ENCODE peak calls at places on chromosome 21, in four cellular contexts. L is ovary, S is Caco-2, K is choroid plexus epithelial cell. Z is an unnamed sample.
A peak's percentile ranks its signal among the peaks of the same experiment; 100 is the strongest.

GRCh38 chr21:44894687-44895302 is 21.3 kb upstream of the PTTG1IP start:
- DNase-seq in L (no peak), S (no peak), K (no peak), Z (no peak)

GRCh38 chr21:30710499-30710898 is 8.1 kb downstream of the KRTAP21-3 start:
- DNase-seq in L (no peak), S (no peak), K (no peak), Z (no peak)

GRCh38 chr21:44503901-44504399 is 36.0 kb downstream of the KRTAP10-1 start:
- DNase-seq in L (no peak), S (no peak), K (no peak), Z (no peak)

GRCh38 chr21:46322351-46323226 is 1.1 kb downstream of the C21orf58 start:
- DNase-seq in L (no peak), S (no peak), K (peak; percentile 51), Z (peak; percentile 76)

GRCh38 chr21:43926196-43926595 is 61.2 kb downstream of the AGPAT3 start:
- DNase-seq in L (no peak), S (no peak), K (no peak), Z (no peak)

GRCh38 chr21:29271927-29272333 is 26.8 kb upstream of the BACH1 start:
- DNase-seq in L (no peak), S (peak; percentile 90), K (no peak), Z (peak; percentile 23)

GRCh38 chr21:43864806-43865470 is at the start of gene AGPAT3:
- DNase-seq in L (peak; percentile 56), S (no peak), K (no peak), Z (no peak)

GRCh38 chr21:28516996-28517592 is 475.6 kb downstream of the LTN1 start:
- DNase-seq in L (peak; percentile 22), S (peak; percentile 78), K (peak; percentile 58), Z (peak; percentile 24)

GRCh38 chr21:31665397-31665796 is 5.9 kb downstream of the SOD1 start:
- DNase-seq in L (no peak), S (no peak), K (peak; percentile 73), Z (peak; percentile 27)

GRCh38 chr21:45972716-45973474 is 8.7 kb upstream of the COL6A1 start:
- DNase-seq in L (peak; percentile 95), S (peak; percentile 33), K (peak; percentile 90), Z (peak; percentile 90)

GRCh38 chr21:39006653-39007417 is 176.4 kb downstream of the PSMG1 start:
- DNase-seq in L (peak; percentile 76), S (no peak), K (peak; percentile 54), Z (no peak)

GRCh38 chr21:44354001-44354405 is 582 bp downstream of the TRPM2 start:
- DNase-seq in L (no peak), S (no peak), K (no peak), Z (no peak)

GRCh38 chr21:25985990-25986389 is 184.6 kb downstream of the APP start:
- DNase-seq in L (no peak), S (no peak), K (no peak), Z (no peak)

GRCh38 chr21:34885125-34885524 is 164.0 kb downstream of the RUNX1 start:
- DNase-seq in L (no peak), S (no peak), K (no peak), Z (peak; percentile 45)

GRCh38 chr21:19541612-19542011 is 1138.0 kb upstream of the TMPRSS15 start:
- DNase-seq in L (no peak), S (no peak), K (no peak), Z (no peak)

GRCh38 chr21:46128983-46129571 is 26.3 kb downstream of the FTCD start:
- DNase-seq in L (peak; percentile 47), S (no peak), K (no peak), Z (no peak)

GRCh38 chr21:29002442-29003144 is 9.9 kb upstream of the LTN1 start:
- DNase-seq in L (peak; percentile 95), S (peak; percentile 96), K (peak; percentile 99), Z (peak; percentile 98)

GRCh38 chr21:31772674-31773555 is 41.0 kb upstream of the SCAF4 start:
- DNase-seq in L (no peak), S (no peak), K (no peak), Z (no peak)

GRCh38 chr21:45555557-45556301 is 13.5 kb upstream of the SLC19A1 start:
- DNase-seq in L (peak; percentile 88), S (peak; percentile 93), K (peak; percentile 83), Z (peak; percentile 64)

GRCh38 chr21:43815107-43815742 is 25.8 kb downstream of the RRP1 start:
- DNase-seq in L (no peak), S (no peak), K (no peak), Z (no peak)

GRCh38 chr21:39852726-39853510 is 14.3 kb upstream of the PCP4 start:
- DNase-seq in L (no peak), S (no peak), K (no peak), Z (no peak)

GRCh38 chr21:45909238-45909785 is 72.3 kb upstream of the COL6A1 start:
- DNase-seq in L (no peak), S (no peak), K (no peak), Z (no peak)

GRCh38 chr21:45639206-45640000 is 4.1 kb upstream of the PCBP3 start:
- DNase-seq in L (no peak), S (no peak), K (no peak), Z (peak; percentile 46)

GRCh38 chr21:25582888-25583287 is 24.4 kb downstream of the MRPL39 start:
- DNase-seq in L (no peak), S (no peak), K (no peak), Z (no peak)

GRCh38 chr21:27700974-27701614 is 734.2 kb upstream of the ADAMTS5 start:
- DNase-seq in L (peak; percentile 92), S (peak; percentile 72), K (peak; percentile 92), Z (peak; percentile 78)

GRCh38 chr21:41562101-41563000 is 54.4 kb upstream of the TMPRSS2 start:
- DNase-seq in L (no peak), S (no peak), K (no peak), Z (peak; percentile 30)

GRCh38 chr21:41800425-41801186 is 33.8 kb upstream of the RIPK4 start:
- DNase-seq in L (no peak), S (no peak), K (no peak), Z (no peak)

GRCh38 chr21:28587748-28588147 is 404.9 kb downstream of the LTN1 start:
- DNase-seq in L (no peak), S (no peak), K (no peak), Z (peak; percentile 83)

GRCh38 chr21:42093991-42094417 is 22.9 kb downstream of the UMODL1 start:
- DNase-seq in L (no peak), S (no peak), K (peak; percentile 90), Z (peak; percentile 87)

GRCh38 chr21:37383066-37383465 is 16.5 kb downstream of the DYRK1A start:
- DNase-seq in L (no peak), S (no peak), K (peak; percentile 28), Z (no peak)

GRCh38 chr21:37378700-37379139 is 12.1 kb downstream of the DYRK1A start:
- DNase-seq in L (no peak), S (no peak), K (no peak), Z (no peak)

GRCh38 chr21:37381883-37382585 is 15.5 kb downstream of the DYRK1A start:
- DNase-seq in L (no peak), S (no peak), K (no peak), Z (no peak)

GRCh38 chr21:37383784-37384311 is 17.3 kb downstream of the DYRK1A start:
- DNase-seq in L (no peak), S (no peak), K (no peak), Z (no peak)

GRCh38 chr21:37380349-37381323 is 14.1 kb downstream of the DYRK1A start:
- DNase-seq in L (no peak), S (no peak), K (no peak), Z (no peak)
- H3K4me3 ChIP-seq in L (no peak overlapping the region), S (no peak overlapping the region), K (no peak overlapping the region), Z (no peak overlapping the region)

DNA sequence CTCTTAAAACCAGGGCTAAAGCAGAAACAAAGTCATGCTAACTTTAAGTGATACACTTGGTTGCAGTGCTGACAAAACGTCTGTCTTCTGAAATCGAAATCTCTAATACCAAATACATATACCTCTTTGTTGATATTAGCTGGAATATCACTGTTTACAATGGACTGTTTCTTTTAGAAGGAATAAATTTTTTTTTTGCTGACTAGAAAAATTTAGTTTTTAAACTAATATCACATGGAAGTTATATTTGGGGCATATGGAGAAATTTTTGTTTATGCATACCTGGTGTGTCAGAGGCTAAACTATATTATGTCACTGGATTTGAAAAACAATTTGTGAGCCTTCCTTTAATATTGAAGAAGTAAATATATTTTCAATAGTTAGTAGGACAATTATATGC is 39.1 kb downstream of the USP25 start:
- DNase-seq in L (no peak), S (no peak), K (no peak), Z (no peak)
- TF ChIP-seq CTCF in L (no peak), S (no peak), K (no peak), Z (no peak)

DNA sequence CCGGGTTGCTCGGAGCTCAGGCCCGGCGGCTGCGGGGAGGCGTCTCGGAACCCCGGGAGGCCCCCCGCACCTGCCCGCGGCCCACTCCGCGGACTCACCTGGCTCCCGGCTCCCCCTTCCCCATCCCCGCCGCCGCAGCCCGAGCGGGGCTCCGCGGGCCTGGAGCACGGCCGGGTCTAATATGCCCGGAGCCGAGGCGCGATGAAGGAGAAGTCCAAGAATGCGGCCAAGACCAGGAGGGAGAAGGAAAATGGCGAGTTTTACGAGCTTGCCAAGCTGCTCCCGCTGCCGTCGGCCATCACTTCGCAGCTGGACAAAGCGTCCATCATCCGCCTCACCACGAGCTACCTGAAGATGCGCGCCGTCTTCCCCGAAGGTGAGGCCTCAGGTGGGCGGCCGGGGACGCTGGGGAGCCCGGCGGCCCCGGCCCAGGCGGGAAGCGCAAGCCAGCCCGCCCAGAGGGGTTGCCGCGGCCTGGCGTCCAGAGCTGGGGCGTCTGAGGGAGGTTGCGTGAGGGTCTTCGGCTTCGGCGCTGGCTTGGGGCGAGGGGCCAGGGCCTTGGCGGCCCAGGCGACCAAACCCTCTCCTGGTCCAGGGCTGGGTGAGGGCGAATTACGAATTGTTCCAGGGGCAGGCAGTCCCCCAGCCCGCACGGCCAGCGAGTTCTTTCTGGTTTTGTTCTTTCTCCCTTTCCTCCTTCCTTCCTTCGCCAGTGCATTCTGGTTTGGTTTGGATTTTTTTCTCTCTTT is 805 bp downstream of the SIM2 start:
- DNase-seq in L (no peak), S (no peak), K (no peak), Z (no peak)
- H3K4me3 ChIP-seq in L (peak overlapping the region; percentile 8), S (peak overlapping the region; percentile 85), K (no peak overlapping the region), Z (no peak overlapping the region)

GRCh38 chr21:21236981-21237380 is 238.8 kb downstream of the NCAM2 start:
- DNase-seq in L (no peak), S (no peak), K (no peak), Z (no peak)

DNA sequence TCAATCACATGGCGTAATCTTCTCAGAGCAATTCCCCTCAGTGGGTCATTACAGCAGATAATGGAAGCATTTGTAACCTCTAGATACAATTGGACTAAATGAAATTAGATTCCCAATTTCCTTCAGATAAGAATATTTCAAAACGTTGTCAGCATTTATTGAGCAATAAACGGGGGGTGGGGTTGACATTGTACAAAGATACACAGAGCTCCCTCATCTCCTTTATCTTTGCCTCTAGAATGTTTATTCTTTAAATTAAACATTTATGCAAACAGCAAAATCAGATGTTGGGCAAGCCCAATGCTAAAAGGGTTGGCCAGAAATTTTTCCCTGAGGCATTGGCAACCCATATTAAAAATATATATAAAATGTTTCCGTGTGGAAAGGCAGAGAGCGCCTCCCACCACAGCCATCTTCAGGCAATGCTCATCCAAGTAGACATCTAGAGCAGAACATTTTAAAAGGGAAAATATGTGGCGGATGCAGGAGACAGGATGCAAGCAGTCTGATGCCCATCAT is 240.7 kb downstream of the NCAM2 start:
- DNase-seq in L (no peak), S (no peak), K (no peak), Z (no peak)
- TF ChIP-seq CTCF in L (no peak), S (no peak), K (no peak), Z (no peak)